ENCODE peak calls at places on chromosomes 11 and 22, in six cellular contexts. F, N, E, P, X and Y are unnamed samples.

GRCh38 chr11:16611395-16612233 is 126.8 kb upstream of the C11orf58 start:
- DNase-seq in P (no peak), F (no peak), E (peak), N (no peak), X (no peak), Y (no peak)

GRCh38 chr22:46542011-46542985 is 4.9 kb upstream of the CELSR1 start:
- DNase-seq in P (peak), N (peak), F (no peak), E (peak), X (peak), Y (no peak)

GRCh38 chr11:8933931-8934330 is 1.2 kb upstream of the C11orf16 start:
- DNase-seq in N (no peak), P (no peak), E (peak), X (no peak), F (no peak), Y (no peak)

GRCh38 chr11:6571434-6572008 is 31.9 kb downstream of the RRP8 start:
- DNase-seq in N (no peak), P (no peak), X (no peak), F (no peak), E (peak), Y (no peak)

GRCh38 chr22:17407643-17408042 is 38.4 kb downstream of the CECR2 start:
- DNase-seq in X (no peak), F (no peak), P (no peak), N (peak), E (no peak), Y (no peak)

GRCh38 chr11:115488945-115489344 is 15.3 kb downstream of the CADM1 start:
- DNase-seq in E (no peak), P (no peak), F (no peak), N (peak), X (no peak), Y (no peak)

GRCh38 chr11:77067776-77068460 is 1.1 kb downstream of the CAPN5 start:
- DNase-seq in F (no peak), X (no peak), E (peak), N (no peak), P (no peak), Y (no peak)

GRCh38 chr11:44784784-44785183 is 58.0 kb downstream of the TSPAN18 start:
- DNase-seq in N (no peak), F (no peak), E (no peak), X (no peak), P (no peak), Y (no peak)

GRCh38 chr11:29161216-29161615 is 855.6 kb downstream of the KCNA4 start:
- DNase-seq in X (no peak), F (no peak), E (no peak), N (peak), P (no peak), Y (no peak)

GRCh38 chr11:66844496-66845142 is 1.4 kb downstream of the RCE1 start:
- DNase-seq in E (no peak), P (no peak), F (no peak), N (no peak), X (no peak), Y (no peak)

GRCh38 chr11:123560001-123560400 is 94.4 kb downstream of the SCN3B start:
- DNase-seq in F (no peak), X (peak), P (no peak), N (peak), E (no peak), Y (no peak)

GRCh38 chr11:70505761-70506657 is 107.7 kb downstream of the CTTN start:
- DNase-seq in N (no peak), X (no peak), P (no peak), E (no peak), F (no peak), Y (no peak)

GRCh38 chr22:48100685-48101417 is 1338.4 kb downstream of the TBC1D22A start:
- DNase-seq in E (peak), X (no peak), F (no peak), P (peak), N (no peak), Y (no peak)

GRCh38 chr11:117823294-117823940 is 1.1 kb downstream of the FXYD2 start:
- DNase-seq in P (peak), X (no peak), N (no peak), E (no peak), F (no peak), Y (no peak)

GRCh38 chr22:36873614-36874308 is 13.0 kb downstream of the NCF4 start:
- DNase-seq in X (peak), F (no peak), N (peak), E (peak), P (peak), Y (no peak)

GRCh38 chr11:17611503-17612220 is 64.6 kb downstream of the OTOG start:
- DNase-seq in X (no peak), E (no peak), P (peak), N (no peak), F (no peak), Y (no peak)

GRCh38 chr11:46422588-46422987 is 31.0 kb upstream of the CHRM4 start:
- DNase-seq in X (no peak), F (no peak), P (no peak), E (no peak), N (peak), Y (no peak)